ENCODE peak calls at places on chromosomes 13 and 19, in four cellular contexts. K, O, T and D are unnamed samples. For H3K9me3 and H3K4me1, the result is how much of the 10 kb centered on the place peaks cover.

GRCh38 chr13:96678801-96679200 is 315.5 kb downstream of the OXGR1 start:
- DNase-seq in K (no peak), O (no peak), T (no peak), D (no peak)

GRCh38 chr19:53670345-53670744 is 38.5 kb downstream of the DPRX start:
- DNase-seq in O (no peak), T (no peak), K (no peak), D (no peak)

GRCh38 chr19:4376991-4377781 is 23.2 kb downstream of the SH3GL1 start:
- DNase-seq in T (no peak), K (peak), O (peak), D (no peak)

GRCh38 chr13:46137627-46138026 is 32.8 kb upstream of the CPB2 start:
- DNase-seq in T (no peak), K (no peak), O (no peak), D (no peak)

GRCh38 chr19:50838239-50838638 is 4.9 kb upstream of the KLK15 start:
- DNase-seq in T (no peak), K (no peak), O (no peak), D (no peak)

GRCh38 chr13:73738626-73739025 is 395.6 kb downstream of the KLF12 start:
- DNase-seq in O (no peak), K (no peak), T (no peak), D (no peak)

GRCh38 chr13:37192986-37193385 is 87.5 kb upstream of the CSNK1A1L start:
- DNase-seq in K (no peak), T (no peak), O (no peak), D (no peak)

GRCh38 chr19:43626838-43627237 is 7.4 kb upstream of the ZNF428 start:
- DNase-seq in K (no peak), O (no peak), T (no peak), D (no peak)

GRCh38 chr19:46225558-46226004 is 4.0 kb upstream of the IGFL1 start:
- DNase-seq in O (no peak), K (no peak), T (no peak), D (no peak)

GRCh38 chr13:41649659-41650058 is 192.3 kb downstream of the RGCC start:
- DNase-seq in K (no peak), O (no peak), T (no peak), D (no peak)

GRCh38 chr19:6287269-6287885 is 7.6 kb upstream of the MLLT1 start:
- DNase-seq in K (no peak), T (no peak), O (no peak), D (no peak)

GRCh38 chr13:40974460-40975407 is 44.4 kb downstream of the ELF1 start:
- DNase-seq in T (no peak), K (peak), O (no peak), D (peak)

GRCh38 chr19:29016926-29017760 is 195.8 kb downstream of the UQCRFS1 start:
- DNase-seq in T (no peak), K (no peak), O (no peak), D (no peak)

GRCh38 chr19:23318143-23318542 is 67.9 kb upstream of the ZNF724 start:
- DNase-seq in T (no peak), O (no peak), K (peak), D (no peak)

GRCh38 chr19:55247621-55248099 is 11.2 kb downstream of the PPP6R1 start:
- DNase-seq in K (peak), T (no peak), O (peak), D (no peak)

GRCh38 chr19:16825312-16826168 is 3.7 kb upstream of the SIN3B start:
- DNase-seq in K (peak), T (no peak), O (peak), D (peak)

GRCh38 chr19:6220385-6221191 is 59.2 kb downstream of the MLLT1 start:
- DNase-seq in O (peak), K (no peak), T (no peak), D (no peak)

GRCh38 chr13:71374471-71375041 is 492.4 kb downstream of the DACH1 start:
- DNase-seq in O (no peak), K (no peak), T (no peak), D (peak)

GRCh38 chr13:50387124-50387581 is 371.9 kb downstream of the KCNRG start:
- DNase-seq in T (no peak), K (no peak), O (no peak), D (peak)

GRCh38 chr13:36344886-36345437 is 1.2 kb downstream of the SPART start:
- DNase-seq in O (peak), K (peak), T (no peak), D (no peak)

GRCh38 chr19:4806384-4806783 is 14.8 kb downstream of the FEM1A start:
- DNase-seq in K (no peak), T (no peak), O (no peak), D (no peak)

GRCh38 chr13:106010836-106011235 is 524.6 kb downstream of the EFNB2 start:
- DNase-seq in K (no peak), O (no peak), T (no peak), D (no peak)

GRCh38 chr19:56253737-56254136 is 18.8 kb upstream of the EDDM13 start:
- DNase-seq in T (no peak), O (no peak), K (peak), D (no peak)

GRCh38 chr13:113641426-113641825 is 16.6 kb downstream of the ATP4B start:
- DNase-seq in K (no peak), T (no peak), O (no peak), D (peak)

GRCh38 chr13:113400621-113401451 is 36.9 kb upstream of the GRTP1 start:
- DNase-seq in K (no peak), O (no peak), T (no peak), D (no peak)

GRCh38 chr13:98507060-98507797 is 69.7 kb downstream of the STK24 start:
- DNase-seq in O (no peak), T (no peak), K (no peak), D (peak)

DNA sequence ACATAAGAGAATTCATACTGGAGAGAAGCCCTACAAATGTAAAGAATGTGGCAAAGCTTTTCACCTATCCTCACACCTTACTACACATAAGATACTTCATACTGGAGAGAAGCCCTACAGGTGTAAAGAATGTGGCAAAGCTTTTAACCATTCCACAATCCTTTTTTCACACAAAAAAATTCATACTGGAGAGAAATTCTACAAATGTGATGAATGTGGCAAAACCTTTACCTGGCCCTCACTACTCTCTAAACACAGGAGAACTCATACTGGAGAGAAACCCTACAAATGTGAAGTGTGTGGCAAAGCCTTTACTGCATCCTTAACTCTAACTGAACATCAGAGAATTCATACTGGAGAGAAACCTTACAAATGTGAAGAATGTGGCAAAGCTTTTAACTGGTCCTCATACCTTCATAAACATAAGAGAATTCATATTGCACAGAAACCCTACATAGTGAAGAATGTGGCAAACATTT is 14.0 kb upstream of the ZNF506 start:
- DNase-seq in T (no peak), O (no peak), K (peak), D (no peak)
- H3K9me3 ChIP-seq in T (half or more), O (under half), K (under half), D (under half)

GRCh38 chr19:2057484-2058469 is 6.7 kb upstream of the MKNK2 start:
- DNase-seq in O (no peak), K (no peak), T (no peak), D (no peak)
- H3K4me1 ChIP-seq in O (under half), K (half or more), T (half or more), D (under half)

DNA sequence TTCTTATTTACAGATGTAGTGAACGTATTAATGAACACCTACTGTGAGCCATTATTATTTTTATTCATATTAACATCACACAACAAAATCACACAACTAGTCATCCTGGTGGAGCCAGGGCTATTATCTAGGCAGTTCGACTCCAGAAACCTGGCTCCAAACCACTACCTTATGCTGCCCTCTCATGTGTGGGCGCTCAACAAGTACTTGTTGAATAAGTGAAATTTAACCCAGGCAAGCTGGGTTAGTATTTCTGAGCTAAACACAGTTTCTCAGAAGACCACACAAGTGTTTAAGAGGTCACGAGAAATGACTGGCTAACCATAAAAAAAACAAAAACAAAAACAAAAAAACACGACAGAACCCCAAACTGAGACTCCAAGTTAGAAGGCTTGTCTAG is 33.6 kb downstream of the MZT1 start:
- DNase-seq in K (no peak), O (no peak), T (no peak), D (no peak)
- H3K9me3 ChIP-seq in K (under half), O (under half), T (under half), D (under half)

GRCh38 chr19:41904118-41904870 is 21.3 kb downstream of the ARHGEF1 start:
- DNase-seq in K (no peak), O (no peak), T (no peak), D (no peak)
- H3K4me1 ChIP-seq in K (under half), O (under half), T (under half), D (under half)